ENCODE peak calls at places on chromosomes 5 and 9, in ten cellular contexts. G, S, J, E, Z, D, K, N, U and X are unnamed samples.

GRCh38 chr5:107501965-107502691 is 168.6 kb downstream of the EFNA5 start:
- DNase-seq in G (no peak), S (no peak), J (no peak), E (no peak), Z (no peak), D (no peak), K (no peak), N (no peak), U (no peak), X (no peak)

GRCh38 chr5:143738415-143739401 is 73.3 kb upstream of the HMHB1 start:
- DNase-seq in G (no peak), S (no peak), J (no peak), E (no peak), Z (no peak), D (no peak), K (no peak), N (no peak), U (no peak), X (no peak)

GRCh38 chr9:69637801-69638200 is 34.4 kb downstream of the APBA1 start:
- DNase-seq in G (no peak), S (no peak), J (no peak), E (no peak), Z (peak), D (no peak), K (peak), N (no peak), U (no peak), X (no peak)

GRCh38 chr9:83920469-83920941 is 727 bp downstream of the KIF27 start:
- DNase-seq in G (no peak), S (no peak), J (no peak), E (no peak), Z (peak), D (no peak), K (no peak), N (no peak), U (peak), X (no peak)

GRCh38 chr9:120929392-120929791 is 2.8 kb upstream of the TRAF1 start:
- DNase-seq in G (no peak), S (no peak), J (no peak), E (no peak), Z (no peak), D (no peak), K (no peak), N (no peak), U (no peak), X (no peak)

GRCh38 chr5:139958749-139959148 is 84.3 kb downstream of the NRG2 start:
- DNase-seq in G (no peak), S (no peak), J (no peak), E (no peak), Z (no peak), D (no peak), K (no peak), N (no peak), U (no peak), X (no peak)

GRCh38 chr5:57724836-57725235 is 242.2 kb upstream of the ACTBL2 start:
- DNase-seq in G (no peak), S (no peak), J (no peak), E (no peak), Z (peak), D (no peak), K (peak), N (no peak), U (no peak), X (no peak)

GRCh38 chr9:125679597-125680189 is 27.3 kb downstream of the MAPKAP1 start:
- DNase-seq in G (no peak), S (no peak), J (no peak), E (no peak), Z (no peak), D (no peak), K (no peak), N (no peak), U (no peak), X (no peak)

GRCh38 chr9:2411459-2412215 is 209.9 kb upstream of the VLDLR start:
- DNase-seq in G (no peak), S (no peak), J (no peak), E (no peak), Z (peak), D (no peak), K (peak), N (no peak), U (no peak), X (no peak)

GRCh38 chr5:143148461-143149170 is 254.9 kb downstream of the NR3C1 start:
- DNase-seq in G (no peak), S (no peak), J (no peak), E (no peak), Z (no peak), D (no peak), K (no peak), N (no peak), U (no peak), X (no peak)

GRCh38 chr5:83877911-83878706 is 157.5 kb upstream of the HAPLN1 start:
- DNase-seq in G (no peak), S (no peak), J (no peak), E (no peak), Z (no peak), D (no peak), K (peak), N (no peak), U (no peak), X (no peak)

GRCh38 chr9:110257097-110257955 is 1.0 kb upstream of the TXN start:
- DNase-seq in G (no peak), S (no peak), J (no peak), E (peak), Z (no peak), D (no peak), K (no peak), N (peak), U (peak), X (peak)

GRCh38 chr5:9947231-9947693 is 302.4 kb downstream of the ATPSCKMT start:
- DNase-seq in G (no peak), S (no peak), J (no peak), E (no peak), Z (no peak), D (no peak), K (no peak), N (no peak), U (no peak), X (no peak)

GRCh38 chr9:119369670-119370366 is 583 bp upstream of the BRINP1 start:
- DNase-seq in G (no peak), S (no peak), J (no peak), E (no peak), Z (no peak), D (no peak), K (no peak), N (no peak), U (no peak), X (no peak)

GRCh38 chr9:95796029-95796428 is 79.5 kb upstream of the ERCC6L2 start:
- DNase-seq in G (no peak), S (no peak), J (no peak), E (no peak), Z (no peak), D (no peak), K (no peak), N (no peak), U (no peak), X (no peak)

GRCh38 chr9:30172206-30172605 is 2212.2 kb upstream of the ACO1 start:
- DNase-seq in G (no peak), S (no peak), J (no peak), E (no peak), Z (no peak), D (no peak), K (peak), N (no peak), U (no peak), X (no peak)

GRCh38 chr5:79088507-79088906 is 18.9 kb downstream of the BHMT2 start:
- DNase-seq in G (no peak), S (no peak), J (no peak), E (no peak), Z (no peak), D (no peak), K (no peak), N (no peak), U (no peak), X (no peak)

GRCh38 chr5:178786424-178786823 is 56.0 kb upstream of the ZNF354A start:
- DNase-seq in G (no peak), S (no peak), J (no peak), E (no peak), Z (no peak), D (no peak), K (no peak), N (no peak), U (no peak), X (no peak)

GRCh38 chr9:106860731-106861584 is 2.0 kb upstream of the ZNF462 start:
- DNase-seq in G (peak), S (no peak), J (no peak), E (no peak), Z (no peak), D (no peak), K (no peak), N (peak), U (no peak), X (peak)

GRCh38 chr9:69215774-69216482 is 41.9 kb downstream of the TJP2 start:
- DNase-seq in G (no peak), S (no peak), J (no peak), E (no peak), Z (no peak), D (no peak), K (no peak), N (no peak), U (no peak), X (no peak)

GRCh38 chr9:91256235-91256634 is 105.5 kb downstream of the AUH start:
- DNase-seq in G (no peak), S (no peak), J (no peak), E (no peak), Z (no peak), D (no peak), K (no peak), N (no peak), U (no peak), X (no peak)

GRCh38 chr5:176364765-176365662 is at the start of gene ARL10:
- DNase-seq in G (peak), S (peak), J (peak), E (no peak), Z (no peak), D (peak), K (no peak), N (no peak), U (no peak), X (peak)

GRCh38 chr9:88651682-88652633 is 117.0 kb downstream of the NXNL2 start:
- DNase-seq in G (peak), S (no peak), J (no peak), E (peak), Z (peak), D (no peak), K (peak), N (peak), U (no peak), X (peak)

GRCh38 chr9:69145148-69145547 is 28.9 kb upstream of the TJP2 start:
- DNase-seq in G (no peak), S (no peak), J (no peak), E (no peak), Z (no peak), D (no peak), K (no peak), N (no peak), U (no peak), X (no peak)

GRCh38 chr5:72156921-72157320 is 49.6 kb downstream of the MAP1B start:
- DNase-seq in G (no peak), S (no peak), J (no peak), E (no peak), Z (peak), D (no peak), K (peak), N (no peak), U (no peak), X (no peak)

GRCh38 chr5:139964266-139964993 is 78.7 kb downstream of the NRG2 start:
- DNase-seq in G (no peak), S (no peak), J (no peak), E (no peak), Z (no peak), D (no peak), K (no peak), N (no peak), U (no peak), X (no peak)

GRCh38 chr9:94808926-94809700 is 82.6 kb downstream of the AOPEP start:
- DNase-seq in G (no peak), S (no peak), J (no peak), E (no peak), Z (no peak), D (no peak), K (no peak), N (no peak), U (no peak), X (no peak)

GRCh38 chr5:168471785-168472184 is 14.5 kb upstream of the RARS1 start:
- DNase-seq in G (no peak), S (no peak), J (no peak), E (no peak), Z (peak), D (no peak), K (no peak), N (no peak), U (no peak), X (no peak)

GRCh38 chr9:128056887-128057723 is 10.0 kb downstream of the NAIF1 start:
- DNase-seq in G (no peak), S (no peak), J (no peak), E (no peak), Z (no peak), D (no peak), K (no peak), N (no peak), U (no peak), X (no peak)

GRCh38 chr9:18788256-18788655 is 244.8 kb downstream of the SAXO1 start:
- DNase-seq in G (no peak), S (no peak), J (no peak), E (no peak), Z (no peak), D (no peak), K (no peak), N (no peak), U (no peak), X (no peak)

GRCh38 chr5:55177078-55177477 is 4.1 kb upstream of the CDC20B start:
- DNase-seq in G (no peak), S (no peak), J (no peak), E (no peak), Z (no peak), D (no peak), K (no peak), N (no peak), U (no peak), X (no peak)

GRCh38 chr5:71892641-71893340 is 173.7 kb downstream of the CARTPT start:
- DNase-seq in G (no peak), S (no peak), J (no peak), E (no peak), Z (no peak), D (no peak), K (no peak), N (no peak), U (no peak), X (no peak)

GRCh38 chr9:82117025-82117424 is 128.5 kb downstream of the SPATA31D1 start:
- DNase-seq in G (no peak), S (no peak), J (no peak), E (no peak), Z (peak), D (no peak), K (no peak), N (no peak), U (no peak), X (no peak)